ENCODE peak calls at places on chromosomes 2 and 18, in seven cellular contexts. O is GM13976, B is uterus, R is GM20000, C is MCF 10A, W is psoas muscle, V is tibial nerve. T is an unnamed sample.

GRCh38 chr18:32770181-32770650 is 2.6 kb downstream of the KLHL14 start:
- DNase-seq in W (no peak), V (no peak), C (no peak), O (peak; percentile 43), R (peak; percentile 28), B (no peak), T (no peak)

GRCh38 chr2:102099536-102100293 is 42.8 kb upstream of the IL1R1 start:
- DNase-seq in R (no peak), O (no peak), B (no peak), V (no peak), C (no peak), W (no peak), T (no peak)

GRCh38 chr2:134334542-134335353 is 80.9 kb downstream of the MGAT5 start:
- DNase-seq in V (no peak), B (no peak), W (no peak), O (no peak), R (no peak), C (no peak), T (no peak)

GRCh38 chr2:94996401-94997100 is 29.0 kb upstream of the MAL start:
- DNase-seq in R (no peak), W (no peak), V (no peak), O (no peak), C (no peak), B (no peak), T (no peak)

GRCh38 chr2:39991298-39991697 is 212.2 kb upstream of the THUMPD2 start:
- DNase-seq in B (no peak), V (no peak), O (no peak), C (peak; percentile 32), R (no peak), W (no peak), T (no peak)

GRCh38 chr18:76821356-76821874 is 942 bp upstream of the ZNF236 start:
- DNase-seq in V (no peak), W (no peak), O (no peak), C (no peak), R (no peak), B (no peak), T (no peak)

GRCh38 chr2:212027681-212028628 is 510.6 kb downstream of the ERBB4 start:
- DNase-seq in W (no peak), V (no peak), C (no peak), B (no peak), O (no peak), R (no peak), T (no peak)

GRCh38 chr2:41972179-41972578 is 75.6 kb upstream of the PKDCC start:
- DNase-seq in O (no peak), B (no peak), R (no peak), V (no peak), C (no peak), W (no peak), T (no peak)

GRCh38 chr2:128408349-128409305 is 90.0 kb upstream of the HS6ST1 start:
- DNase-seq in W (peak; percentile 43), C (peak; percentile 9), R (no peak), V (no peak), O (no peak), B (no peak), T (peak; percentile 15)

GRCh38 chr2:28437142-28437835 is 44.6 kb downstream of the FOSL2 start:
- DNase-seq in V (no peak), O (no peak), R (no peak), W (peak; percentile 64), B (no peak), C (peak; percentile 92), T (peak; percentile 60)

GRCh38 chr2:196845371-196845770 is 36.2 kb upstream of the C2orf66 start:
- DNase-seq in C (no peak), V (no peak), O (no peak), B (no peak), W (no peak), R (no peak), T (no peak)

GRCh38 chr18:3605562-3606443 is 155.8 kb downstream of the TGIF1 start:
- DNase-seq in O (no peak), C (peak; percentile 36), W (no peak), R (no peak), V (no peak), B (no peak), T (no peak)

GRCh38 chr18:21241224-21242131 is 554 bp upstream of the GREB1L start:
- DNase-seq in B (no peak), R (peak; percentile 31), C (no peak), O (peak; percentile 38), W (peak; percentile 59), V (no peak), T (no peak)

GRCh38 chr2:105712981-105713596 is 31.6 kb upstream of the NCK2 start:
- DNase-seq in V (peak; percentile 13), R (no peak), W (no peak), B (no peak), C (peak; percentile 75), O (no peak), T (no peak)

GRCh38 chr2:45978302-45978859 is 318.8 kb upstream of the EPAS1 start:
- DNase-seq in B (no peak), C (no peak), O (no peak), W (no peak), V (no peak), R (no peak), T (no peak)

GRCh38 chr18:24014062-24014985 is at the start of gene TTC39C:
- DNase-seq in O (peak; percentile 87), V (peak; percentile 34), R (peak; percentile 89), B (peak; percentile 81), C (peak; percentile 70), W (peak; percentile 79), T (peak; percentile 67)

GRCh38 chr18:24013061-24013460 is 1.5 kb upstream of the TTC39C start:
- DNase-seq in O (no peak), C (no peak), V (no peak), R (no peak), B (no peak), W (no peak), T (no peak)

GRCh38 chr18:24016643-24017042 is 2.1 kb downstream of the TTC39C start:
- DNase-seq in O (no peak), B (no peak), W (no peak), R (no peak), C (no peak), V (no peak), T (no peak)

GRCh38 chr18:24015897-24016631 is 1.5 kb downstream of the TTC39C start:
- DNase-seq in R (no peak), W (no peak), V (no peak), B (no peak), O (no peak), C (no peak), T (no peak)

DNA sequence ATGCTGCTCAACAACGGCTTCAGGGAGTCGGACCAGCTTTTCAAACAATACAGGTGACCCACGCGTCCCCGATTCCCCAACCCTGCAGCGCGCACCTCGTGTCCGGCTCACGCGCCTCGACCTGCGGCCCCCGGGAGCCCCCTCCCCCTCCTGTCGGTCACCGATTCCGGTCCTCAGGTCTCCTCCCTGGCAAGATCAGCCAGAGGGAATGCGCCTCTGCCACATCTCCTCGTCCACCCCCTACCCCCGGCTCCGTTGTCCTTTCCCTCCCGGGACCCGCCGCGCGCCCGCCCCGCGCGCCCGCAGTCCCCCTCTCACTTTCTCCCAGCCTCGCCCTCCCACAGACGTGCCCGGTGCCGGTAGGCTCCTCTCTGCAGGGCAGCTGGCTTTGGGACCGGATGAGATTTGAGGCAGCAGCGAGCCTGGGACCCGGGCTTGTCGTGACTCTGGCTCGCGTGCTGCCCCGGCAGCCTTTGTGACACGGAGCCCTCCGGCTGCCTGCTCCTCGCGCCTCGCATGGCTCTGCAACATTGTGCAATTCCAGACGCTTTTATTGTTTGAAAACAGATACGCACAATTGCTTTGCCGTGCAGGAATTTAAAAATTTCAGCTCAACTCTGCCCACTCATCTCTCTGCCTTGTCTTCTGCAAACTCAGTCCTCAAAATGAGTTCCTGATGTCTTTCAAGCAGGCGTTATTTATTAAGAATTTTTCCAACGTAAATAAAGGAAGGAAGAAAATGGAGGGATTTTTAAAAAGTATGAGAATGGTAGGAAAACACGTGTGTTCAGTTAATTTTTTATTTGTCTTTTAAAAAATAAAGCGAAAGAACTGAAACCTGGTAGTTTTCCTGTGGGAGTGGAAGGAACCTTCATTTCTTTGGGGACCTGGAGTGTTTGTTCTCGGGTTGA is 687 bp downstream of the TTC39C start:
- DNase-seq in B (peak; percentile 59), C (peak; percentile 63), W (peak; percentile 58), O (peak; percentile 47), V (peak; percentile 20), R (peak; percentile 51), T (peak; percentile 48)
- TF ChIP-seq CTCF in B (no peak), C (no peak), W (no peak), O (no peak), V (no peak), R (no peak), T (no peak)

DNA sequence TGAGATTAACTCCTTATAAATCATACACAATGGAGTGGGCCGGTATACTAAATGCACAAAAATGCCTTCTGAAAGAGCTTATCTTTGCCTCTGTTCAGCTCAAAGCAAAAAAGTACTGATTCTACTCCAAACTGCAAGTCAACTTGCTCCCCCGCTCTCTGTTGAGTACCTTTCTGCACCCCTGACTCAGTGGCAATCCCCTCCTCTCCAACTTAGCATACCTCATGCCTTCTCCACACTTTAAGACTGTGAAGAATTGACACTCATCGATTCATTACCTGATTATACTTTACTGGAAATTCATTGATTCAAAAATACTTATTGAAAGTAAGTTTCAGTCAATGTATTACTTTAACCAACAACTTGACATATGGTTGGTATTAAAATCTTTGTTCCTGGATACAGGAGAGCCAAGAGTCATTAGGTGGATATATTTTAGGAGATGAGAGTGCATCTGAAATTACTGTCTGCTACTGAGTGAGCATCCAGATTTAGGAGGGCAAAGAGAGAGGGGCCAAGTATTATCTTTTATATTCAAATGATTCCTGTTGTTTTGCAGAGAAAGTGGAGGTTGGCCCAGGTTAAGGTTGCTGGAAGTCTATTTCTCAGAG is 187.7 kb downstream of the ICOS start:
- DNase-seq in W (no peak), R (no peak), C (no peak), V (no peak), O (no peak), B (no peak), T (no peak)
- TF ChIP-seq CTCF in W (no peak), R (no peak), C (no peak), V (no peak), O (no peak), B (no peak), T (no peak)

DNA sequence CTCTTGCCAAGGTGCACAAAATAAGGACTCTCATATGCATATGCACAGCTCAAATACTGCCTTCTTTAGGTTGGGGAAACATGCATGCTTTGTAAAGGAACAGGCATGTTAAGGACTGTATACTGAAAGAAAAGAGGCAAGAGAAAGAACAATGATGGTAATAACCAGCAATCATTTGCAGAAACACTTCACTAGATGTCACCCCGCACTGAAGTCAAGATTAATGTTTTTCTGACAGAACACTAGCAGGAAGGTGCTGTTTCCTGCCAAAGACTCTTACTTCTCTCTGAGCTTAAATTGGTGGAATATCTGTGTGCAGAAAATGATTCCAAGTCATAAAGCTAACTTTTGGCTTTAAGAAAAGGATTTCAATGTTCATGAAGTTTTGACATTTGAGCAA is 19.4 kb upstream of the CSRNP3 start:
- DNase-seq in B (no peak), V (no peak), C (no peak), O (no peak), R (no peak), W (no peak), T (no peak)
- TF ChIP-seq CTCF in B (no peak), V (no peak), C (no peak), O (no peak), R (no peak), W (no peak), T (no peak)

DNA sequence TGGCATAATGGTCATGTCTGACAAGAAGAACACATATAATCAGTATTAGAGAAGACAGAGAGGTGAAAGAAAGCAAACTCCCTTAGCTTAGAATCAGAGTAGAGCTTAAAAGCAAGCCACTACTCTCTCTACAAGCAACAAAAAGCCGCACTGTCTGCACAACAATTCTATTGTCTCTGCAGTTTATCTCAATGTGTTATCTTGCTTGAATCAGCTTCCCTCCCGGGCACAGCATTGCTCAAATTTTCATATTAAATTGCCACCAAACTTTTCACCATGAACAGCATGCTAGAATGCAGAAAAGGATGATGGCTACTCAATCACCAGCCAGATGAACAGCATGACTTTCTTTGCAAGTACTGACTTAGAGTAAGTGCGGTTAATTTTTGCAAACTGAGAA is 356.0 kb upstream of the KYNU start:
- DNase-seq in B (no peak), C (no peak), W (no peak), R (no peak), V (no peak), O (no peak), T (no peak)
- TF ChIP-seq CTCF in B (no peak), C (no peak), W (no peak), R (no peak), V (no peak), O (no peak), T (no peak)

T was measured in CD14-positive monocyte.